ENCODE peak calls at places on chromosomes 6 and 20, in five cellular contexts. F, U, M, D and P are unnamed samples.

GRCh38 chr6:76694779-76695178 is 622.3 kb upstream of the IMPG1 start:
- DNase-seq in F (no peak), U (peak; percentile 59), M (no peak), D (no peak), P (no peak)

GRCh38 chr6:121780325-121781313 is 345.2 kb downstream of the GJA1 start:
- DNase-seq in F (peak; percentile 8), U (peak; percentile 84), M (peak; percentile 45), D (no peak), P (peak; percentile 98)

GRCh38 chr6:145756170-145756662 is 20.9 kb upstream of the EPM2A start:
- DNase-seq in F (no peak), U (peak; percentile 98), M (no peak), D (no peak), P (peak; percentile 96)

GRCh38 chr6:14361956-14362587 is 244.5 kb downstream of the CD83 start:
- DNase-seq in F (no peak), U (no peak), M (no peak), D (no peak), P (no peak)

GRCh38 chr6:167317172-167317571 is 7.7 kb upstream of the TTLL2 start:
- DNase-seq in F (no peak), U (no peak), M (no peak), D (no peak), P (no peak)

GRCh38 chr6:42294759-42295158 is 77.1 kb upstream of the MRPS10 start:
- DNase-seq in F (peak; percentile 94), U (peak; percentile 46), M (no peak), D (no peak), P (peak; percentile 96)

GRCh38 chr20:44460795-44461141 is 14.9 kb upstream of the TTPAL start:
- DNase-seq in F (peak; percentile 31), U (peak; percentile 66), M (no peak), D (no peak), P (peak; percentile 64)

GRCh38 chr6:41706876-41707564 is 28.4 kb downstream of the TFEB start:
- DNase-seq in F (no peak), U (peak; percentile 76), M (no peak), D (no peak), P (peak; percentile 69)

GRCh38 chr6:111625511-111626331 is 20.0 kb upstream of the TRAF3IP2 start:
- DNase-seq in F (no peak), U (peak; percentile 46), M (no peak), D (no peak), P (no peak)

GRCh38 chr20:16975682-16976081 is 227.5 kb downstream of the OTOR start:
- DNase-seq in F (no peak), U (no peak), M (peak; percentile 44), D (no peak), P (no peak)

GRCh38 chr6:85096976-85097375 is 332.6 kb upstream of the TBX18 start:
- DNase-seq in F (no peak), U (no peak), M (no peak), D (no peak), P (peak; percentile 24)

GRCh38 chr6:18328549-18328922 is 58.6 kb upstream of the RNF144B start:
- DNase-seq in F (no peak), U (no peak), M (no peak), D (no peak), P (no peak)

GRCh38 chr6:111737065-111737521 is 131.4 kb upstream of the TRAF3IP2 start:
- DNase-seq in F (no peak), U (peak; percentile 78), M (no peak), D (no peak), P (peak; percentile 34)

GRCh38 chr20:835220-836045 is 1.9 kb downstream of the FAM110A start:
- DNase-seq in F (no peak), U (no peak), M (no peak), D (no peak), P (no peak)

GRCh38 chr20:54044156-54044555 is 26.2 kb downstream of the BCAS1 start:
- DNase-seq in F (no peak), U (peak; percentile 82), M (no peak), D (no peak), P (peak; percentile 49)

GRCh38 chr20:17936791-17937687 is 31.6 kb downstream of the SNX5 start:
- DNase-seq in F (no peak), U (peak; percentile 86), M (peak; percentile 58), D (no peak), P (no peak)

GRCh38 chr20:55535366-55535765 is 470.0 kb downstream of the CBLN4 start:
- DNase-seq in F (no peak), U (no peak), M (no peak), D (no peak), P (no peak)

GRCh38 chr20:47973519-47974233 is 188.4 kb upstream of the SULF2 start:
- DNase-seq in F (no peak), U (no peak), M (no peak), D (peak; percentile 78), P (no peak)

GRCh38 chr20:8385247-8385646 is 253.2 kb downstream of the PLCB1 start:
- DNase-seq in F (no peak), U (peak; percentile 66), M (no peak), D (peak; percentile 67), P (peak; percentile 5)

GRCh38 chr20:62605996-62606395 is 36.3 kb upstream of the SLCO4A1 start:
- DNase-seq in F (no peak), U (no peak), M (no peak), D (no peak), P (no peak)

GRCh38 chr20:62608218-62608565 is 34.1 kb upstream of the SLCO4A1 start:
- DNase-seq in F (no peak), U (no peak), M (no peak), D (no peak), P (no peak)

GRCh38 chr20:62607366-62608217 is 34.7 kb upstream of the SLCO4A1 start:
- DNase-seq in F (no peak), U (no peak), M (no peak), D (no peak), P (no peak)

GRCh38 chr20:62605236-62605948 is 36.9 kb upstream of the SLCO4A1 start:
- DNase-seq in F (no peak), U (no peak), M (no peak), D (no peak), P (no peak)

GRCh38 chr20:62606551-62607201 is 35.6 kb upstream of the SLCO4A1 start:
- DNase-seq in F (no peak), U (peak; percentile 57), M (no peak), D (no peak), P (no peak)
- TF ChIP-seq CTCF in F (no peak), U (no peak), M (no peak), D (no peak), P (no peak)

GRCh38 chr6:136201735-136202134 is 48.4 kb downstream of the MTFR2 start:
- DNase-seq in F (no peak), U (peak; percentile 53), M (no peak), D (no peak), P (peak; percentile 7)
- TF ChIP-seq CTCF in F (no peak), U (peak; percentile 17), M (no peak), D (no peak), P (peak; percentile 13)

GRCh38 chr20:49819702-49820101 is 7.1 kb downstream of the SLC9A8 start:
- DNase-seq in F (no peak), U (no peak), M (no peak), D (no peak), P (no peak)

GRCh38 chr20:49818810-49819209 is 6.2 kb downstream of the SLC9A8 start:
- DNase-seq in F (no peak), U (no peak), M (no peak), D (no peak), P (no peak)

GRCh38 chr20:49823152-49823847 is 10.7 kb downstream of the SLC9A8 start:
- DNase-seq in F (no peak), U (no peak), M (no peak), D (no peak), P (no peak)

GRCh38 chr20:49821850-49822249 is 9.2 kb downstream of the SLC9A8 start:
- DNase-seq in F (no peak), U (peak; percentile 76), M (no peak), D (no peak), P (peak; percentile 59)

DNA sequence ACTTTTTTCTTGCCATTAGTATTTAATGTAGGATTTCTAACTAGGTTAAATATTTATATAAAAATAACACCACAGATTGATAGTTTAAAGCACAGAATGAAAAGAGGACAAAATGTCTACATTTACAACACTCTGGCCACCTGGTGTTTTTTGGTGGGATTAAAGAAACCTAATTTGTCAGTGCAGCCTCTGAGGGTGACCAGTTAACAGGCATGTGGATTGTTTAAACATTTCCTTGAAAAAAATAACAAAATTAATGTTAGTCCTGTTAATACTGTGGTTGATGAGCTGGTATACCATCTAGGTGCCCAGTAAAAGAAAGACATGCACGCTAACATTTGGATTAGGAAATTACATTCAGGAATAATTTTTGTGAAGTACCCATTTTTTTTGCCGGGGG is 8.8 kb downstream of the SLC9A8 start:
- DNase-seq in F (no peak), U (no peak), M (no peak), D (no peak), P (no peak)
- TF ChIP-seq CTCF in F (no peak), U (no peak), M (no peak), D (no peak), P (no peak)

GRCh38 chr6:170147056-170147787 is 143.7 kb downstream of the DLL1 start:
- DNase-seq in F (no peak), U (no peak), M (peak; percentile 49), D (no peak), P (no peak)

GRCh38 chr6:170149681-170150589 is 140.9 kb downstream of the DLL1 start:
- DNase-seq in F (no peak), U (no peak), M (no peak), D (no peak), P (no peak)

GRCh38 chr6:170147832-170148708 is 142.8 kb downstream of the DLL1 start:
- DNase-seq in F (no peak), U (no peak), M (peak; percentile 55), D (peak; percentile 71), P (no peak)

GRCh38 chr6:170150590-170150945 is 140.3 kb downstream of the DLL1 start:
- DNase-seq in F (no peak), U (no peak), M (no peak), D (no peak), P (no peak)

DNA sequence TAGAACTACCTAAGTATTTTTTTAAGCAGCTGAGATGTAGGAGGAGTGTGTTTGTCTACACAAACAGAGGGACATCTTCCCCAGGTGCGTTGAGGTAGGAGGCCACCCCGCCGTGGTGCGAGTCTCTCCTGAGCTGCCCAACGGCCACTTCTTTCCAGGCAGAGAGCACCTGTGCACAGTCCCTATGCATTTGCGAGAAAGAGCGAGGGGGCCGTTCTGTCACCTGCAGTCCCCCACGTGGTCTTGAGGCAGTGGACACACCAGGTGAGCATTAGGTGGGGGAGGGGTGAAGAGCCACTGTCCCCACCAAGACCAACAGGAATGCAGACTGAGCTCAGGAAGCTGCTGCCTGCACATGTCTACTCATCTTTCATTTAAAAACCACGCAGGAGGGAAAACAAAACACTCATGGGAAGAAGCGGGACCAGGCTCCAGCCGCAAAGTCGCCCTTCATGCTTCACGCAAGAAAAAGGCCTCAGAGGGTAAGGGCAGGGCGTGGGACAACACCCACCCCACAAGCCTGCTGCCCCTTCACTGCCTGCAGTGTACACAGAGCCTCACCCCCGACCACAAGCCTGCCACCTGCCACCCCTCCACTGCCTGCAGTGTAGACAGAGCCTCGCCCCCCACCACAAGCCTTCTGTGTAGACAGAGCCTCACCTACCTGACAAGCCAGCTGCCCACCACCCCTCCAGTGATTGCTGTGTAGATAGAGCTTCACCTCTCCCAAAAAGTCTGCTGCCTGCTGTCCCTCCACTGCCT is 142.0 kb downstream of the DLL1 start:
- DNase-seq in F (no peak), U (no peak), M (no peak), D (no peak), P (no peak)
- TF ChIP-seq CTCF in F (no peak), U (no peak), M (no peak), D (no peak), P (no peak)